ENCODE peak calls at places on chromosomes 11 and 22, in six cellular contexts. N is foreskin fibroblast, I is fibroblast of lung, X is A549, K is choroid plexus epithelial cell, Z is dorsolateral prefrontal cortex. M is an unnamed sample.

GRCh38 chr22:41619979-41620645 is 731 bp downstream of the DESI1 start:
- DNase-seq in N (no peak), I (no peak), X (no peak), K (no peak), Z (peak), M (no peak)

GRCh38 chr11:118870396-118871343 is 13.0 kb upstream of the CXCR5 start:
- DNase-seq in N (no peak), I (peak), X (no peak), K (peak), Z (peak), M (peak)

GRCh38 chr11:128318856-128319474 is 268.4 kb downstream of the ETS1 start:
- DNase-seq in N (no peak), I (peak), X (no peak), K (peak), Z (no peak), M (no peak)

GRCh38 chr22:36985490-36985889 is 33.8 kb downstream of the TST start:
- DNase-seq in N (no peak), I (no peak), X (no peak), K (no peak), Z (no peak), M (no peak)

GRCh38 chr11:134224710-134225662 is 515 bp downstream of the VPS26B start:
- DNase-seq in N (peak), I (peak), X (peak), K (peak), Z (peak), M (peak)

GRCh38 chr11:119016216-119017009 is 1.7 kb downstream of the RPS25 start:
- DNase-seq in N (no peak), I (no peak), X (no peak), K (no peak), Z (no peak), M (no peak)

GRCh38 chr22:35462558-35463230 is 62.8 kb downstream of the MCM5 start:
- DNase-seq in N (no peak), I (no peak), X (no peak), K (no peak), Z (no peak), M (no peak)

GRCh38 chr11:134244593-134244992 is 8.6 kb downstream of the THYN1 start:
- DNase-seq in N (no peak), I (no peak), X (peak), K (peak), Z (no peak), M (peak)

GRCh38 chr11:57798905-57799559 is 37.4 kb downstream of the CTNND1 start:
- DNase-seq in N (peak), I (peak), X (peak), K (peak), Z (no peak), M (peak)

GRCh38 chr22:39785232-39785631 is 108.3 kb downstream of the ENTHD1 start:
- DNase-seq in N (no peak), I (no peak), X (no peak), K (no peak), Z (no peak), M (no peak)

GRCh38 chr11:68003846-68004550 is at the start of gene UNC93B1:
- DNase-seq in N (peak), I (peak), X (peak), K (peak), Z (peak), M (peak)

GRCh38 chr22:48121984-48122383 is 1359.5 kb downstream of the TBC1D22A start:
- DNase-seq in N (no peak), I (no peak), X (no peak), K (no peak), Z (no peak), M (no peak)

GRCh38 chr11:92295175-92296137 is 70.8 kb downstream of the FAT3 start:
- DNase-seq in N (peak), I (peak), X (peak), K (no peak), Z (no peak), M (peak)

GRCh38 chr11:126139541-126140091 is 71.8 kb downstream of the RPUSD4 start:
- DNase-seq in N (no peak), I (peak), X (no peak), K (peak), Z (no peak), M (peak)

GRCh38 chr11:18384157-18384641 is 10.2 kb upstream of the LDHA start:
- DNase-seq in N (peak), I (peak), X (peak), K (peak), Z (no peak), M (peak)

GRCh38 chr11:67357831-67358555 is 4.6 kb upstream of the POLD4 start:
- DNase-seq in N (no peak), I (peak), X (peak), K (peak), Z (no peak), M (peak)

GRCh38 chr11:132054822-132055221 is 684.4 kb downstream of the NTM start:
- DNase-seq in N (peak), I (peak), X (no peak), K (peak), Z (no peak), M (peak)

GRCh38 chr11:10931761-10932700 is 74.2 kb upstream of the ZBED5 start:
- DNase-seq in N (no peak), I (no peak), X (peak), K (no peak), Z (peak), M (peak)

GRCh38 chr22:36352775-36353507 is 34.8 kb downstream of the MYH9 start:
- DNase-seq in N (no peak), I (peak), X (peak), K (peak), Z (no peak), M (peak)

GRCh38 chr11:110430267-110431211 is 791 bp downstream of the FDX1 start:
- DNase-seq in N (no peak), I (peak), X (no peak), K (peak), Z (peak), M (peak)

GRCh38 chr22:25582946-25583345 is 18.5 kb downstream of the GRK3 start:
- DNase-seq in N (peak), I (peak), X (no peak), K (no peak), Z (no peak), M (peak)

GRCh38 chr11:63501236-63501635 is 4.6 kb upstream of the LGALS12 start:
- DNase-seq in N (no peak), I (no peak), X (no peak), K (no peak), Z (no peak), M (no peak)
- H3K4me3 ChIP-seq in N (no peak), I (no peak), X (no peak), K (no peak), Z (no peak), M (no peak)

DNA sequence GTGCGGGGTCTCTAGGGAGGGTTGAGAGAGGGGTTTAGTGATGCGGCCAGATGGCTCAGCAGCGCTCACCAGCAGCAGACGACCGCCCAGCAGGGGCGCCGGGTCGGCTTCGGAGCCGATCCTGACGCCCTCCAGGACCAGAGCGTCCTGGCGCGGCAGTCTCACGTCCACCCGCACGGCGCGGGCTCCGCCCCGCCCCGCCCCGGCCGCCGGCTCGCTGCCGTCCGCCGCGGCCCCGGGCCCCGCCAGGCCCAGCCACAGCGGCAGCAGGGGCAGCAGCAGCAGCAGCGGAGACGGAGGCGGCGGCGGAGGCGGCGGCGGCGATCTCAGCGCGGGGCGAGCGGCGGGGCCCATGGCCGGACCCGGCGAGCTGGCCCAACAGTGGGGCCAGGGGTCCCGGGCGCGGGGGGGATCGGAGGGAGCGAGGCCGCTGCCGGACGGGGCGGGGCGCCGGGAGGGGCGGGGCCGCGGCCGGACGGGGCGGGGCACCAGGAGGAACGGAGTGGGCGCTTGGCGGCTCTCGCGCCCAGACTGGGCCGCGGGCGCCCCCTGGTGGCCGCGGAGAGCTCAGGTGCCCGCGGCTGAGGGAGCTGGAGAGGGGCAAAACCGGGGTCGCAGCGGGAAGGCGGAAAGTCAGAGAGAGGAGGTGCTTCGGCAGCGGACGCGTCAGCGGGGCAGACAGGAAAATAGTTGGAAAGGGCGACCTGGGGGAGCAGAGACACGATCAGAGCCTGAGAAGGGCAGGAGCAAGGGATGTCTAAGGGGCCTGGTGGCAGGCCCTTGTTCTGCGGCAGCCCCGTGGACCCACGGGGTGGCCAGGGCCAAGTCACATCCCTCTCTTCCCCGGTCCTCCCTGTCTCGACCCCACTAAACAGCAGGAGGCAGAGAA is at the start of gene RNF215:
- DNase-seq in N (peak), I (peak), X (peak), K (peak), Z (peak), M (peak)
- TF ChIP-seq CTCF in N (peak), I (peak), X (peak), K (peak), Z (peak), M (peak)

GRCh38 chr22:46296257-46297150 is at the start of gene GTSE1:
- DNase-seq in N (peak), I (peak), X (peak), K (peak), Z (peak), M (peak)

GRCh38 chr22:46297151-46297819 is 615 bp downstream of the GTSE1 start:
- DNase-seq in N (peak), I (peak), X (no peak), K (peak), Z (no peak), M (no peak)

GRCh38 chr22:46293591-46294260 is 2.9 kb upstream of the GTSE1 start:
- DNase-seq in N (peak), I (peak), X (no peak), K (peak), Z (peak), M (no peak)

GRCh38 chr22:46294784-46295183 is 1.9 kb upstream of the GTSE1 start:
- DNase-seq in N (no peak), I (no peak), X (no peak), K (no peak), Z (no peak), M (no peak)

DNA sequence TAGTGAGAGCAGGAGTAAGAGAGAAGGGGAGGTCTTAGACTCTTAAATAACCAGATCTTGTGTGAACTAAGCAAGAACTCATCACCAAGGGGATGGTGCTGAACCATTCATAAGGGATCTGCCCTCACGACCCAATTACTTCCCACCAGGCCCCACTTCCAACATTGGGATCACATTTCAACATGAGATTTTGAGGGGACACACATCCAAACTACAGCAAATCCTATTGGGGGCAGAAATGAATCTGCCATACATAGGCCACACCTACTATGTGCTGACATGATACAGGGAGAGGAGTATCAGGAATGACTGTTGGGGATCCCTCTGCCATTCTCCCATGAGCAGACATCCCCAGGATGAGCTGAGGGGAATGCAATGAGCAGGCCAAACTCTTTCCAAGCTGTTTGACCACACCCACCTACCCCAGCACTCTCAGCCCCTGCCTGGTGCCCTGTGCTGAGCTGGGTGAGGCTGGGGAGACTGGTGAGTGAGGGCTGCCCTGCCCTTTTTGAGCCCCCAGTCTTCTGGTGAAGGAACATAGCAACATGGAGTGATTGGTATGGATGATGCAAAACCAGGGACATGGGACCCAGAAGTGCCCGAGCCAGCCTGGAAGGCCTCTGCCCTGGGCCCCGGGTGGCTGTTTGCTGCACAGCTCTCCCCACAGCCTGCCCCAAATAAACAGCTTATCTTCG is 1.2 kb upstream of the GTSE1 start:
- DNase-seq in N (no peak), I (no peak), X (no peak), K (no peak), Z (no peak), M (no peak)
- H3K4me3 ChIP-seq in N (peak), I (no peak), X (peak), K (no peak), Z (peak), M (no peak)

GRCh38 chr11:762421-763072 is 14.7 kb downstream of the GATD1 start:
- DNase-seq in N (peak), I (peak), X (peak), K (peak), Z (peak), M (peak)
- TF ChIP-seq CTCF in N (peak), I (peak), X (peak), K (peak), Z (no peak), M (peak)

DNA sequence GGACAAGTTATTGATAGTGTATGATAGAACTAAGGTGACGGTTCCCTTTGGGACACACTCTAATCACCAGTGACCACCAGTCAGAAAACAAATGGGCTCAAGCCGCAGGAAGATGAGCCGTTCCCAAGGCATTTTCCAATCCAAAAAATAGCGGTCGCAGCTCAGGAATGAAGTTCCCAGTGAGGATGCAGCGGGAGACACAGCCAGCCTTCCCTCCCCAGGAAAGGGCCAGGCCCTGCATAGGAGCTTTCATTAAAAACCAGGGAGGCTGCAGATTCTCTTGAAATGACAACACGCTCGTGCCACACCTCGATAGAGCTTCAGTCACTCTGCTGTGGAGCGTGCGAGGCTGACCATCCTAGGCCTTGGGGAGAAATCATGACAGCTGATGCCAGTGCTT is 65.8 kb upstream of the WNT7B start:
- DNase-seq in N (no peak), I (peak), X (no peak), K (no peak), Z (peak), M (no peak)
- H3K4me3 ChIP-seq in N (peak), I (no peak), X (no peak), K (no peak), Z (no peak), M (no peak)

M was measured in cardiac fibroblast.